ENCODE peak calls at places on chromosomes 16 and 17, in eight cellular contexts. X is left lung; W is A549; S is skeletal muscle cell; P is A172; D is T-helper 1 cell; R is mucosa of gallbladder; E is activated CD4-positive, CD25-positive, alpha-beta regulatory T cell. G is an unnamed sample.

GRCh38 chr16:72865835-72866234 is 182.1 kb downstream of the ZFHX3 start:
- DNase-seq in X (no peak), W (no peak), S (no peak), P (no peak), D (no peak), R (no peak), E (no peak), G (no peak)

GRCh38 chr16:84613408-84614071 is 4.3 kb downstream of the COTL1 start:
- DNase-seq in X (no peak), W (no peak), S (no peak), P (no peak), D (no peak), R (no peak), E (no peak), G (no peak)

GRCh38 chr16:87391324-87391949 is 699 bp upstream of the MAP1LC3B start:
- DNase-seq in X (peak; percentile 94), W (peak; percentile 47), S (no peak), P (no peak), D (no peak), R (peak; percentile 43), E (no peak), G (peak; percentile 75)

GRCh38 chr17:35079547-35079946 is 16.0 kb upstream of the RFFL start:
- DNase-seq in X (no peak), W (peak; percentile 82), S (peak; percentile 66), P (no peak), D (no peak), R (no peak), E (no peak), G (no peak)

GRCh38 chr16:4385066-4385788 is 13.6 kb downstream of the VASN start:
- DNase-seq in X (no peak), W (no peak), S (no peak), P (no peak), D (no peak), R (no peak), E (no peak), G (no peak)

GRCh38 chr16:47872228-47872627 is 283.6 kb downstream of the ABCC12 start:
- DNase-seq in X (no peak), W (no peak), S (no peak), P (peak; percentile 53), D (no peak), R (no peak), E (no peak), G (no peak)

GRCh38 chr17:66807182-66807581 is 27.7 kb upstream of the CACNG5 start:
- DNase-seq in X (no peak), W (no peak), S (no peak), P (no peak), D (no peak), R (peak; percentile 23), E (no peak), G (no peak)

GRCh38 chr16:12678983-12679382 is 124.7 kb downstream of the CPPED1 start:
- DNase-seq in X (no peak), W (no peak), S (no peak), P (no peak), D (no peak), R (no peak), E (no peak), G (no peak)

GRCh38 chr17:76727745-76728456 is 1.3 kb downstream of the METTL23 start:
- DNase-seq in X (no peak), W (no peak), S (no peak), P (no peak), D (no peak), R (no peak), E (no peak), G (no peak)

GRCh38 chr17:71085238-71086033 is 916.1 kb downstream of the KCNJ2 start:
- DNase-seq in X (no peak), W (peak; percentile 47), S (no peak), P (peak; percentile 23), D (no peak), R (no peak), E (no peak), G (peak; percentile 37)

GRCh38 chr17:8013731-8014557 is 11.5 kb downstream of the GUCY2D start:
- DNase-seq in X (peak; percentile 62), W (no peak), S (no peak), P (no peak), D (no peak), R (no peak), E (no peak), G (no peak)

GRCh38 chr17:32015245-32016013 is 8.2 kb downstream of the LRRC37B start:
- DNase-seq in X (no peak), W (peak; percentile 26), S (no peak), P (no peak), D (no peak), R (no peak), E (no peak), G (no peak)

GRCh38 chr16:85662036-85662812 is 26.5 kb downstream of the GINS2 start:
- DNase-seq in X (peak; percentile 50), W (no peak), S (no peak), P (no peak), D (no peak), R (no peak), E (no peak), G (no peak)

GRCh38 chr17:79340286-79340685 is 265.7 kb downstream of the ENGASE start:
- DNase-seq in X (peak; percentile 8), W (no peak), S (no peak), P (no peak), D (no peak), R (no peak), E (no peak), G (no peak)

GRCh38 chr17:33904438-33904837 is 350.6 kb upstream of the CCL2 start:
- DNase-seq in X (no peak), W (no peak), S (no peak), P (no peak), D (no peak), R (no peak), E (no peak), G (no peak)

GRCh38 chr17:3645310-3645709 is 8.8 kb downstream of the CTNS start:
- DNase-seq in X (no peak), W (no peak), S (no peak), P (no peak), D (no peak), R (no peak), E (no peak), G (no peak)

GRCh38 chr16:71708696-71709095 is 15.8 kb downstream of the PHLPP2 start:
- DNase-seq in X (no peak), W (no peak), S (no peak), P (no peak), D (no peak), R (no peak), E (no peak), G (no peak)

GRCh38 chr16:22220076-22220453 is 14.0 kb downstream of the EEF2K start:
- DNase-seq in X (no peak), W (no peak), S (no peak), P (peak; percentile 55), D (no peak), R (no peak), E (no peak), G (no peak)

GRCh38 chr16:50528820-50529219 is 19.4 kb upstream of the NKD1 start:
- DNase-seq in X (no peak), W (no peak), S (no peak), P (no peak), D (no peak), R (no peak), E (no peak), G (no peak)

GRCh38 chr17:55480907-55481306 is 30.3 kb downstream of the SMIM36 start:
- DNase-seq in X (no peak), W (no peak), S (no peak), P (no peak), D (no peak), R (no peak), E (no peak), G (no peak)

GRCh38 chr17:55294042-55294751 is 29.4 kb downstream of the HLF start:
- DNase-seq in X (no peak), W (no peak), S (no peak), P (no peak), D (no peak), R (no peak), E (no peak), G (no peak)

G was measured in left colon.